ENCODE peak calls at places on chromosomes 13 and 19, in seven cellular contexts. One of them, this sample, is unnamed.

GRCh38 chr13:114151565-114152284 is 19.3 kb upstream of the RASA3 start:
- DNase-seq in MV-4-11: peak
- DNase-seq in CD8-positive, alpha-beta memory T cell: peak
- DNase-seq in BE2C: no peak
- DNase-seq in progenitor cell of endocrine pancreas: no peak
- DNase-seq in brain microvascular endothelial cell: no peak
- DNase-seq in mucosa of descending colon: peak
- DNase-seq in this sample: peak

GRCh38 chr13:31675521-31675953 is 63.8 kb upstream of the RXFP2 start:
- DNase-seq in progenitor cell of endocrine pancreas: no peak
- DNase-seq in BE2C: peak
- DNase-seq in CD8-positive, alpha-beta memory T cell: no peak
- DNase-seq in MV-4-11: peak
- DNase-seq in mucosa of descending colon: no peak
- DNase-seq in brain microvascular endothelial cell: peak
- DNase-seq in this sample: peak

GRCh38 chr19:12656899-12657571 is 9.5 kb downstream of the MAN2B1 start:
- DNase-seq in CD8-positive, alpha-beta memory T cell: no peak
- DNase-seq in progenitor cell of endocrine pancreas: no peak
- DNase-seq in MV-4-11: no peak
- DNase-seq in brain microvascular endothelial cell: no peak
- DNase-seq in BE2C: no peak
- DNase-seq in mucosa of descending colon: no peak
- DNase-seq in this sample: no peak

GRCh38 chr19:16886305-16886880 is 2.4 kb upstream of the F2RL3 start:
- DNase-seq in brain microvascular endothelial cell: peak
- DNase-seq in mucosa of descending colon: no peak
- DNase-seq in CD8-positive, alpha-beta memory T cell: no peak
- DNase-seq in progenitor cell of endocrine pancreas: no peak
- DNase-seq in MV-4-11: peak
- DNase-seq in BE2C: no peak
- DNase-seq in this sample: peak

GRCh38 chr13:111974065-111974640 is 92.8 kb upstream of the SOX1 start:
- DNase-seq in BE2C: no peak
- DNase-seq in CD8-positive, alpha-beta memory T cell: no peak
- DNase-seq in brain microvascular endothelial cell: no peak
- DNase-seq in progenitor cell of endocrine pancreas: no peak
- DNase-seq in MV-4-11: no peak
- DNase-seq in mucosa of descending colon: no peak
- DNase-seq in this sample: no peak

GRCh38 chr19:362683-363082 is 18.1 kb upstream of the MIER2 start:
- DNase-seq in BE2C: no peak
- DNase-seq in mucosa of descending colon: no peak
- DNase-seq in CD8-positive, alpha-beta memory T cell: no peak
- DNase-seq in progenitor cell of endocrine pancreas: no peak
- DNase-seq in MV-4-11: no peak
- DNase-seq in brain microvascular endothelial cell: no peak
- DNase-seq in this sample: no peak

GRCh38 chr19:15448778-15449619 is 757 bp downstream of the WIZ start:
- DNase-seq in progenitor cell of endocrine pancreas: no peak
- DNase-seq in brain microvascular endothelial cell: no peak
- DNase-seq in CD8-positive, alpha-beta memory T cell: no peak
- DNase-seq in MV-4-11: no peak
- DNase-seq in BE2C: no peak
- DNase-seq in mucosa of descending colon: no peak
- DNase-seq in this sample: peak

GRCh38 chr13:48319458-48320395 is 16.2 kb downstream of the RB1 start:
- DNase-seq in progenitor cell of endocrine pancreas: no peak
- DNase-seq in MV-4-11: no peak
- DNase-seq in CD8-positive, alpha-beta memory T cell: peak
- DNase-seq in mucosa of descending colon: peak
- DNase-seq in BE2C: no peak
- DNase-seq in brain microvascular endothelial cell: no peak
- DNase-seq in this sample: no peak

GRCh38 chr19:55304279-55304978 is 20.6 kb downstream of the BRSK1 start:
- DNase-seq in brain microvascular endothelial cell: no peak
- DNase-seq in BE2C: peak
- DNase-seq in progenitor cell of endocrine pancreas: no peak
- DNase-seq in CD8-positive, alpha-beta memory T cell: no peak
- DNase-seq in MV-4-11: peak
- DNase-seq in mucosa of descending colon: peak
- DNase-seq in this sample: peak

GRCh38 chr19:41478875-41479756 is 36.2 kb downstream of the ERICH4 start:
- DNase-seq in progenitor cell of endocrine pancreas: no peak
- DNase-seq in brain microvascular endothelial cell: no peak
- DNase-seq in CD8-positive, alpha-beta memory T cell: no peak
- DNase-seq in mucosa of descending colon: no peak
- DNase-seq in BE2C: no peak
- DNase-seq in MV-4-11: no peak
- DNase-seq in this sample: no peak

GRCh38 chr19:56261145-56261544 is 11.4 kb upstream of the EDDM13 start:
- DNase-seq in CD8-positive, alpha-beta memory T cell: no peak
- DNase-seq in progenitor cell of endocrine pancreas: no peak
- DNase-seq in brain microvascular endothelial cell: no peak
- DNase-seq in BE2C: peak
- DNase-seq in mucosa of descending colon: no peak
- DNase-seq in MV-4-11: no peak
- DNase-seq in this sample: no peak

GRCh38 chr13:76630629-76631028 is 255.6 kb downstream of the KCTD12 start:
- DNase-seq in BE2C: no peak
- DNase-seq in progenitor cell of endocrine pancreas: no peak
- DNase-seq in mucosa of descending colon: no peak
- DNase-seq in brain microvascular endothelial cell: no peak
- DNase-seq in CD8-positive, alpha-beta memory T cell: no peak
- DNase-seq in MV-4-11: no peak
- DNase-seq in this sample: no peak

GRCh38 chr13:110537116-110537515 is 24.4 kb downstream of the RAB20 start:
- DNase-seq in brain microvascular endothelial cell: no peak
- DNase-seq in CD8-positive, alpha-beta memory T cell: no peak
- DNase-seq in progenitor cell of endocrine pancreas: no peak
- DNase-seq in BE2C: no peak
- DNase-seq in MV-4-11: no peak
- DNase-seq in mucosa of descending colon: no peak
- DNase-seq in this sample: no peak

GRCh38 chr13:110218601-110219201 is 88.3 kb downstream of the COL4A1 start:
- DNase-seq in BE2C: no peak
- DNase-seq in progenitor cell of endocrine pancreas: no peak
- DNase-seq in brain microvascular endothelial cell: peak
- DNase-seq in MV-4-11: no peak
- DNase-seq in CD8-positive, alpha-beta memory T cell: no peak
- DNase-seq in mucosa of descending colon: no peak
- DNase-seq in this sample: no peak

GRCh38 chr19:676343-677105 is at the start of gene FSTL3:
- DNase-seq in mucosa of descending colon: no peak
- DNase-seq in CD8-positive, alpha-beta memory T cell: no peak
- DNase-seq in progenitor cell of endocrine pancreas: no peak
- DNase-seq in brain microvascular endothelial cell: peak
- DNase-seq in MV-4-11: no peak
- DNase-seq in BE2C: no peak
- DNase-seq in this sample: no peak

GRCh38 chr19:48741222-48741999 is 1.0 kb upstream of the RASIP1 start:
- DNase-seq in progenitor cell of endocrine pancreas: no peak
- DNase-seq in CD8-positive, alpha-beta memory T cell: no peak
- DNase-seq in mucosa of descending colon: peak
- DNase-seq in brain microvascular endothelial cell: no peak
- DNase-seq in MV-4-11: no peak
- DNase-seq in BE2C: peak
- DNase-seq in this sample: peak

GRCh38 chr19:48656840-48657474 is 11.0 kb upstream of the CA11 start:
- DNase-seq in mucosa of descending colon: no peak
- DNase-seq in CD8-positive, alpha-beta memory T cell: no peak
- DNase-seq in brain microvascular endothelial cell: peak
- DNase-seq in progenitor cell of endocrine pancreas: no peak
- DNase-seq in BE2C: no peak
- DNase-seq in MV-4-11: no peak
- DNase-seq in this sample: no peak

GRCh38 chr13:112852808-112853207 is 116.2 kb upstream of the MCF2L start:
- DNase-seq in MV-4-11: no peak
- DNase-seq in CD8-positive, alpha-beta memory T cell: no peak
- DNase-seq in progenitor cell of endocrine pancreas: no peak
- DNase-seq in BE2C: no peak
- DNase-seq in mucosa of descending colon: no peak
- DNase-seq in brain microvascular endothelial cell: no peak
- DNase-seq in this sample: no peak

GRCh38 chr13:79393564-79394249 is 12.3 kb downstream of the RBM26 start:
- DNase-seq in MV-4-11: peak
- DNase-seq in mucosa of descending colon: peak
- DNase-seq in BE2C: peak
- DNase-seq in brain microvascular endothelial cell: peak
- DNase-seq in CD8-positive, alpha-beta memory T cell: peak
- DNase-seq in progenitor cell of endocrine pancreas: no peak
- DNase-seq in this sample: peak

GRCh38 chr13:39685652-39686051 is 30.2 kb downstream of the COG6 start:
- DNase-seq in progenitor cell of endocrine pancreas: no peak
- DNase-seq in BE2C: no peak
- DNase-seq in brain microvascular endothelial cell: no peak
- DNase-seq in mucosa of descending colon: no peak
- DNase-seq in MV-4-11: peak
- DNase-seq in CD8-positive, alpha-beta memory T cell: no peak
- DNase-seq in this sample: peak

GRCh38 chr13:41751734-41752445 is 209.0 kb downstream of the VWA8 start:
- DNase-seq in mucosa of descending colon: no peak
- DNase-seq in progenitor cell of endocrine pancreas: no peak
- DNase-seq in brain microvascular endothelial cell: no peak
- DNase-seq in CD8-positive, alpha-beta memory T cell: no peak
- DNase-seq in MV-4-11: no peak
- DNase-seq in BE2C: no peak
- DNase-seq in this sample: no peak

GRCh38 chr13:44040070-44040753 is 160.5 kb downstream of the LACC1 start:
- DNase-seq in MV-4-11: no peak
- DNase-seq in brain microvascular endothelial cell: no peak
- DNase-seq in mucosa of descending colon: peak
- DNase-seq in BE2C: no peak
- DNase-seq in progenitor cell of endocrine pancreas: no peak
- DNase-seq in CD8-positive, alpha-beta memory T cell: no peak
- DNase-seq in this sample: peak

GRCh38 chr19:17327654-17328516 is 6.8 kb downstream of the ANO8 start:
- DNase-seq in CD8-positive, alpha-beta memory T cell: peak
- DNase-seq in brain microvascular endothelial cell: no peak
- DNase-seq in BE2C: no peak
- DNase-seq in progenitor cell of endocrine pancreas: peak
- DNase-seq in mucosa of descending colon: peak
- DNase-seq in MV-4-11: no peak
- DNase-seq in this sample: peak

GRCh38 chr19:41956621-41957020 is 2.5 kb downstream of the RABAC1 start:
- DNase-seq in mucosa of descending colon: peak
- DNase-seq in brain microvascular endothelial cell: no peak
- DNase-seq in BE2C: no peak
- DNase-seq in MV-4-11: no peak
- DNase-seq in progenitor cell of endocrine pancreas: no peak
- DNase-seq in CD8-positive, alpha-beta memory T cell: no peak
- DNase-seq in this sample: no peak

GRCh38 chr13:94119360-94119936 is 360.0 kb downstream of the DCT start:
- DNase-seq in CD8-positive, alpha-beta memory T cell: no peak
- DNase-seq in progenitor cell of endocrine pancreas: peak
- DNase-seq in MV-4-11: no peak
- DNase-seq in mucosa of descending colon: peak
- DNase-seq in BE2C: no peak
- DNase-seq in brain microvascular endothelial cell: no peak
- DNase-seq in this sample: no peak

GRCh38 chr19:34963531-34964406 is at the start of gene ZNF792:
- DNase-seq in progenitor cell of endocrine pancreas: peak
- DNase-seq in CD8-positive, alpha-beta memory T cell: peak
- DNase-seq in mucosa of descending colon: peak
- DNase-seq in MV-4-11: peak
- DNase-seq in BE2C: peak
- DNase-seq in brain microvascular endothelial cell: peak
- DNase-seq in this sample: peak

GRCh38 chr13:84439108-84439507 is 556.8 kb upstream of the SLITRK1 start:
- DNase-seq in mucosa of descending colon: no peak
- DNase-seq in brain microvascular endothelial cell: no peak
- DNase-seq in CD8-positive, alpha-beta memory T cell: no peak
- DNase-seq in MV-4-11: no peak
- DNase-seq in BE2C: no peak
- DNase-seq in progenitor cell of endocrine pancreas: no peak
- DNase-seq in this sample: no peak

GRCh38 chr13:30576528-30576927 is 41.2 kb upstream of the USPL1 start:
- DNase-seq in BE2C: peak
- DNase-seq in mucosa of descending colon: peak
- DNase-seq in CD8-positive, alpha-beta memory T cell: peak
- DNase-seq in MV-4-11: no peak
- DNase-seq in progenitor cell of endocrine pancreas: no peak
- DNase-seq in brain microvascular endothelial cell: peak
- DNase-seq in this sample: peak

GRCh38 chr13:109812375-109812774 is 26.0 kb upstream of the IRS2 start:
- DNase-seq in progenitor cell of endocrine pancreas: no peak
- DNase-seq in MV-4-11: no peak
- DNase-seq in mucosa of descending colon: no peak
- DNase-seq in CD8-positive, alpha-beta memory T cell: no peak
- DNase-seq in BE2C: no peak
- DNase-seq in brain microvascular endothelial cell: no peak
- DNase-seq in this sample: no peak

GRCh38 chr19:3046621-3047306 is 15.5 kb downstream of the TLE5 start:
- DNase-seq in progenitor cell of endocrine pancreas: no peak
- DNase-seq in mucosa of descending colon: no peak
- DNase-seq in MV-4-11: no peak
- DNase-seq in CD8-positive, alpha-beta memory T cell: no peak
- DNase-seq in brain microvascular endothelial cell: no peak
- DNase-seq in BE2C: no peak
- DNase-seq in this sample: no peak

GRCh38 chr13:39599842-39600241 is 3.2 kb downstream of the LHFPL6 start:
- DNase-seq in mucosa of descending colon: no peak
- DNase-seq in brain microvascular endothelial cell: no peak
- DNase-seq in progenitor cell of endocrine pancreas: no peak
- DNase-seq in CD8-positive, alpha-beta memory T cell: no peak
- DNase-seq in MV-4-11: no peak
- DNase-seq in BE2C: no peak
- DNase-seq in this sample: no peak